ENCODE peak calls at places on chromosome 15, in seven cellular contexts. One of them, this sample, is unnamed.

GRCh38 chr15:58361291-58361759 is 70.5 kb upstream of the LIPC start:
- DNase-seq in PC-3: peak
- DNase-seq in tibial artery: no peak
- DNase-seq in CD8-positive, alpha-beta T cell: no peak
- DNase-seq in fibroblast of mammary gland: peak
- DNase-seq in WTC11: no peak
- DNase-seq in RWPE1: peak
- DNase-seq in this sample: no peak

GRCh38 chr15:69543681-69544080 is 91.1 kb downstream of the RPLP1 start:
- DNase-seq in PC-3: no peak
- DNase-seq in tibial artery: no peak
- DNase-seq in CD8-positive, alpha-beta T cell: no peak
- DNase-seq in fibroblast of mammary gland: no peak
- DNase-seq in WTC11: peak
- DNase-seq in RWPE1: no peak
- DNase-seq in this sample: no peak

GRCh38 chr15:90230071-90230494 is 3.7 kb downstream of the CIB1 start:
- DNase-seq in PC-3: no peak
- DNase-seq in tibial artery: no peak
- DNase-seq in CD8-positive, alpha-beta T cell: no peak
- DNase-seq in fibroblast of mammary gland: no peak
- DNase-seq in WTC11: no peak
- DNase-seq in RWPE1: no peak
- DNase-seq in this sample: no peak

GRCh38 chr15:58434334-58434888 is 2.6 kb downstream of the LIPC start:
- DNase-seq in PC-3: no peak
- DNase-seq in tibial artery: no peak
- DNase-seq in CD8-positive, alpha-beta T cell: no peak
- DNase-seq in fibroblast of mammary gland: no peak
- DNase-seq in WTC11: no peak
- DNase-seq in RWPE1: no peak
- DNase-seq in this sample: no peak

GRCh38 chr15:86034904-86035303 is 44.8 kb upstream of the AGBL1 start:
- DNase-seq in PC-3: no peak
- DNase-seq in tibial artery: no peak
- DNase-seq in CD8-positive, alpha-beta T cell: no peak
- DNase-seq in fibroblast of mammary gland: no peak
- DNase-seq in WTC11: no peak
- DNase-seq in RWPE1: no peak
- DNase-seq in this sample: no peak

GRCh38 chr15:57680021-57680420 is 26.5 kb upstream of the POLR2M start:
- DNase-seq in PC-3: peak
- DNase-seq in tibial artery: no peak
- DNase-seq in CD8-positive, alpha-beta T cell: no peak
- DNase-seq in fibroblast of mammary gland: peak
- DNase-seq in WTC11: no peak
- DNase-seq in RWPE1: peak
- DNase-seq in this sample: no peak

GRCh38 chr15:85963262-85963760 is 116.4 kb upstream of the AGBL1 start:
- DNase-seq in PC-3: no peak
- DNase-seq in tibial artery: no peak
- DNase-seq in CD8-positive, alpha-beta T cell: no peak
- DNase-seq in fibroblast of mammary gland: no peak
- DNase-seq in WTC11: no peak
- DNase-seq in RWPE1: no peak
- DNase-seq in this sample: no peak

GRCh38 chr15:79308874-79309273 is 2.0 kb upstream of the TMED3 start:
- DNase-seq in PC-3: no peak
- DNase-seq in tibial artery: no peak
- DNase-seq in CD8-positive, alpha-beta T cell: no peak
- DNase-seq in fibroblast of mammary gland: no peak
- DNase-seq in WTC11: no peak
- DNase-seq in RWPE1: no peak
- DNase-seq in this sample: no peak

GRCh38 chr15:90665288-90666134 is 51.6 kb upstream of the BLM start:
- DNase-seq in PC-3: peak
- DNase-seq in tibial artery: peak
- DNase-seq in CD8-positive, alpha-beta T cell: peak
- DNase-seq in fibroblast of mammary gland: peak
- DNase-seq in WTC11: peak
- DNase-seq in RWPE1: peak
- DNase-seq in this sample: no peak

GRCh38 chr15:39199076-39199475 is 381.8 kb upstream of the THBS1 start:
- DNase-seq in PC-3: no peak
- DNase-seq in tibial artery: no peak
- DNase-seq in CD8-positive, alpha-beta T cell: no peak
- DNase-seq in fibroblast of mammary gland: no peak
- DNase-seq in WTC11: no peak
- DNase-seq in RWPE1: no peak
- DNase-seq in this sample: no peak

GRCh38 chr15:39784638-39785037 is 2.0 kb upstream of the FSIP1 start:
- DNase-seq in PC-3: no peak
- DNase-seq in tibial artery: no peak
- DNase-seq in CD8-positive, alpha-beta T cell: no peak
- DNase-seq in fibroblast of mammary gland: no peak
- DNase-seq in WTC11: no peak
- DNase-seq in RWPE1: no peak
- DNase-seq in this sample: no peak

GRCh38 chr15:82647835-82648256 is 683 bp upstream of the CPEB1 start:
- DNase-seq in PC-3: no peak
- DNase-seq in tibial artery: no peak
- DNase-seq in CD8-positive, alpha-beta T cell: peak
- DNase-seq in fibroblast of mammary gland: no peak
- DNase-seq in WTC11: peak
- DNase-seq in RWPE1: no peak
- DNase-seq in this sample: no peak

GRCh38 chr15:88900309-88900981 is 5.1 kb upstream of the HAPLN3 start:
- DNase-seq in PC-3: peak
- DNase-seq in tibial artery: no peak
- DNase-seq in CD8-positive, alpha-beta T cell: no peak
- DNase-seq in fibroblast of mammary gland: peak
- DNase-seq in WTC11: no peak
- DNase-seq in RWPE1: no peak
- DNase-seq in this sample: no peak

GRCh38 chr15:90028376-90028775 is 27.3 kb downstream of the ZNF710 start:
- DNase-seq in PC-3: no peak
- DNase-seq in tibial artery: no peak
- DNase-seq in CD8-positive, alpha-beta T cell: no peak
- DNase-seq in fibroblast of mammary gland: no peak
- DNase-seq in WTC11: no peak
- DNase-seq in RWPE1: no peak
- DNase-seq in this sample: no peak

GRCh38 chr15:68213991-68214837 is 9.1 kb upstream of the CALML4 start:
- DNase-seq in PC-3: no peak
- DNase-seq in tibial artery: no peak
- DNase-seq in CD8-positive, alpha-beta T cell: no peak
- DNase-seq in fibroblast of mammary gland: no peak
- DNase-seq in WTC11: no peak
- DNase-seq in RWPE1: no peak
- DNase-seq in this sample: peak

GRCh38 chr15:71807691-71808091 is 2.7 kb upstream of the NR2E3 start:
- DNase-seq in PC-3: no peak
- DNase-seq in tibial artery: no peak
- DNase-seq in CD8-positive, alpha-beta T cell: no peak
- DNase-seq in fibroblast of mammary gland: no peak
- DNase-seq in WTC11: no peak
- DNase-seq in RWPE1: no peak
- DNase-seq in this sample: no peak

GRCh38 chr15:76168237-76168984 is 108.6 kb downstream of the TMEM266 start:
- DNase-seq in PC-3: no peak
- DNase-seq in tibial artery: no peak
- DNase-seq in CD8-positive, alpha-beta T cell: no peak
- DNase-seq in fibroblast of mammary gland: no peak
- DNase-seq in WTC11: no peak
- DNase-seq in RWPE1: no peak
- DNase-seq in this sample: no peak

GRCh38 chr15:85759391-85759790 is 35.3 kb downstream of the KLHL25 start:
- DNase-seq in PC-3: no peak
- DNase-seq in tibial artery: no peak
- DNase-seq in CD8-positive, alpha-beta T cell: no peak
- DNase-seq in fibroblast of mammary gland: no peak
- DNase-seq in WTC11: no peak
- DNase-seq in RWPE1: no peak
- DNase-seq in this sample: no peak

GRCh38 chr15:95826831-95827230 is 503.7 kb upstream of the NR2F2 start:
- DNase-seq in PC-3: peak
- DNase-seq in tibial artery: no peak
- DNase-seq in CD8-positive, alpha-beta T cell: no peak
- DNase-seq in fibroblast of mammary gland: no peak
- DNase-seq in WTC11: no peak
- DNase-seq in RWPE1: peak
- DNase-seq in this sample: no peak

GRCh38 chr15:31605467-31605931 is 278.9 kb downstream of the KLF13 start:
- DNase-seq in PC-3: peak
- DNase-seq in tibial artery: no peak
- DNase-seq in CD8-positive, alpha-beta T cell: no peak
- DNase-seq in fibroblast of mammary gland: peak
- DNase-seq in WTC11: peak
- DNase-seq in RWPE1: peak
- DNase-seq in this sample: no peak

DNA sequence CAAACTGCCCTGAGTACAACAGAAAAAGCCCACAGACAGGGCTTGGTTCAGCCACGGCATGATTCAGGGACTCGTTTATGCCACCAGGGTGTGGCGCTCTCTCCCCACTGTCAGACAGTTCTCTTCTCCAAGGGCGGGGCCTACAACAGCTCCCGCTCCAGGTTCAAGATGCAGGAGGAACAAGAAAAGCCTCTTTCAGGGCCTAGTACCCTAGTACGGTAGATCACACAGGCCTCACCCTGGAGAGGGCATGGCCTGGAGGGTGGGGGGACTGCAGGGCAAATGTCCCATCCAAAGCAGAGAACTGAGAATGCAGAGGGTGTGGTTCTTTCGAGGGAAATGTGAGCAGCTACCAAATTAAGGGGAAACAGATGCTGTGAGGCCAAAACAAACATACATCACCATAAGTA is 12.0 kb downstream of the MESD start:
- DNase-seq in PC-3: peak
- DNase-seq in tibial artery: peak
- DNase-seq in CD8-positive, alpha-beta T cell: no peak
- DNase-seq in fibroblast of mammary gland: peak
- DNase-seq in WTC11: peak
- DNase-seq in RWPE1: no peak
- DNase-seq in this sample: peak
- TF ChIP-seq CTCF in PC-3: peak
- TF ChIP-seq CTCF in tibial artery: no peak
- TF ChIP-seq CTCF in CD8-positive, alpha-beta T cell: peak
- TF ChIP-seq CTCF in fibroblast of mammary gland: peak
- TF ChIP-seq CTCF in WTC11: peak
- TF ChIP-seq CTCF in RWPE1: no peak
- TF ChIP-seq CTCF in this sample: peak

DNA sequence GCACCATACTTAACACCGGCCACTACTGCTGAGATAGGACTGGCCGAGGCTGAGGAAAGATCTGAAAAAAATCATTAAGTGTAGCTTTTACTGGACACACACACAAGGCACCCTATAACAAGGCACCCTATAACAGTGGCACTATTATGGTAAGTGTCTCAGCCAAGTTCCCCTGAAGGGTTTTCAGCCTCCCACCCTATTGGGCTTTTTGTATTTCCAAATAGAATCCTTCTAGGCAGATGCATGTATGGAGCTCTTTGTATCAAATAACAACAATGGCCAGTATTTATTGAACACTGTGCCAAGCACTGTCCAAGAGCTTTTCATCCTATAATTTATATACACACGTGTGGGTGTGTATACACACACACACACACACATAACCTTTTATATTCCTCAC is 6.7 kb upstream of the DNAJA4 start:
- DNase-seq in PC-3: no peak
- DNase-seq in tibial artery: no peak
- DNase-seq in CD8-positive, alpha-beta T cell: no peak
- DNase-seq in fibroblast of mammary gland: no peak
- DNase-seq in WTC11: no peak
- DNase-seq in RWPE1: no peak
- DNase-seq in this sample: no peak
- TF ChIP-seq CTCF in PC-3: no peak
- TF ChIP-seq CTCF in tibial artery: no peak
- TF ChIP-seq CTCF in CD8-positive, alpha-beta T cell: no peak
- TF ChIP-seq CTCF in fibroblast of mammary gland: no peak
- TF ChIP-seq CTCF in WTC11: no peak
- TF ChIP-seq CTCF in RWPE1: no peak
- TF ChIP-seq CTCF in this sample: no peak

GRCh38 chr15:65303687-65304392 is 637 bp upstream of the RNU5B-1 start:
- DNase-seq in PC-3: peak
- DNase-seq in tibial artery: peak
- DNase-seq in CD8-positive, alpha-beta T cell: peak
- DNase-seq in fibroblast of mammary gland: peak
- DNase-seq in WTC11: peak
- DNase-seq in RWPE1: peak
- DNase-seq in this sample: no peak
- TF ChIP-seq CTCF in PC-3: peak
- TF ChIP-seq CTCF in tibial artery: peak
- TF ChIP-seq CTCF in CD8-positive, alpha-beta T cell: peak
- TF ChIP-seq CTCF in fibroblast of mammary gland: no peak
- TF ChIP-seq CTCF in WTC11: peak
- TF ChIP-seq CTCF in RWPE1: no peak
- TF ChIP-seq CTCF in this sample: peak

GRCh38 chr15:52463638-52464037 is 65.0 kb downstream of the MYO5A start:
- DNase-seq in PC-3: peak
- DNase-seq in tibial artery: no peak
- DNase-seq in CD8-positive, alpha-beta T cell: no peak
- DNase-seq in fibroblast of mammary gland: peak
- DNase-seq in WTC11: no peak
- DNase-seq in RWPE1: no peak
- DNase-seq in this sample: no peak

GRCh38 chr15:52464478-52464877 is 64.2 kb downstream of the MYO5A start:
- DNase-seq in PC-3: no peak
- DNase-seq in tibial artery: no peak
- DNase-seq in CD8-positive, alpha-beta T cell: no peak
- DNase-seq in fibroblast of mammary gland: peak
- DNase-seq in WTC11: no peak
- DNase-seq in RWPE1: no peak
- DNase-seq in this sample: no peak

GRCh38 chr15:52466716-52467115 is 62.0 kb downstream of the MYO5A start:
- DNase-seq in PC-3: no peak
- DNase-seq in tibial artery: no peak
- DNase-seq in CD8-positive, alpha-beta T cell: no peak
- DNase-seq in fibroblast of mammary gland: no peak
- DNase-seq in WTC11: no peak
- DNase-seq in RWPE1: no peak
- DNase-seq in this sample: no peak

GRCh38 chr15:52464040-52464439 is 64.6 kb downstream of the MYO5A start:
- DNase-seq in PC-3: no peak
- DNase-seq in tibial artery: no peak
- DNase-seq in CD8-positive, alpha-beta T cell: no peak
- DNase-seq in fibroblast of mammary gland: no peak
- DNase-seq in WTC11: no peak
- DNase-seq in RWPE1: no peak
- DNase-seq in this sample: no peak

GRCh38 chr15:52466134-52466701 is 62.5 kb downstream of the MYO5A start:
- DNase-seq in PC-3: no peak
- DNase-seq in tibial artery: peak
- DNase-seq in CD8-positive, alpha-beta T cell: no peak
- DNase-seq in fibroblast of mammary gland: no peak
- DNase-seq in WTC11: peak
- DNase-seq in RWPE1: no peak
- DNase-seq in this sample: no peak
- TF ChIP-seq CTCF in PC-3: no peak
- TF ChIP-seq CTCF in tibial artery: no peak
- TF ChIP-seq CTCF in CD8-positive, alpha-beta T cell: no peak
- TF ChIP-seq CTCF in fibroblast of mammary gland: no peak
- TF ChIP-seq CTCF in WTC11: no peak
- TF ChIP-seq CTCF in RWPE1: no peak
- TF ChIP-seq CTCF in this sample: no peak

This sample was measured in type B pancreatic cell.